ENCODE peak calls at places on chromosomes 5 and 9, in six cellular contexts. W is spleen, X is breast epithelium, I is stomach, U is sigmoid colon, O is transverse colon. L is an unnamed sample.
A peak's percentile ranks its signal among the peaks of the same experiment; 100 is the strongest.

GRCh38 chr9:92963831-92964606 is 16.7 kb downstream of the FGD3 start:
- DNase-seq in I (peak; percentile 49), U (no peak), W (peak; percentile 94), O (peak; percentile 59), X (no peak), L (peak; percentile 92)

GRCh38 chr5:96195053-96195452 is 233.4 kb upstream of the ELL2 start:
- DNase-seq in U (no peak), X (no peak), I (no peak), O (no peak), W (no peak), L (no peak)

GRCh38 chr5:65482727-65483473 is 1.2 kb upstream of the ADAMTS6 start:
- DNase-seq in X (no peak), I (no peak), W (no peak), U (no peak), O (no peak), L (no peak)

GRCh38 chr5:1881273-1881586 is 1.5 kb downstream of the IRX4 start:
- DNase-seq in I (no peak), U (no peak), X (no peak), O (no peak), W (no peak), L (peak; percentile 20)

GRCh38 chr9:91519520-91520270 is 96.1 kb upstream of the NFIL3 start:
- DNase-seq in I (no peak), X (no peak), O (no peak), U (no peak), W (no peak), L (no peak)

GRCh38 chr5:95835682-95836405 is 13.3 kb upstream of the GLRX start:
- DNase-seq in I (no peak), W (peak; percentile 81), O (no peak), U (no peak), X (no peak), L (no peak)

GRCh38 chr5:9869616-9870288 is 239.6 kb upstream of the TAS2R1 start:
- DNase-seq in W (no peak), I (no peak), U (no peak), X (no peak), O (no peak), L (no peak)

GRCh38 chr9:76646249-76646648 is 118.0 kb upstream of the PCA3 start:
- DNase-seq in X (no peak), U (no peak), I (no peak), O (peak; percentile 62), W (no peak), L (no peak)

GRCh38 chr5:145166173-145166572 is 669.0 kb downstream of the PRELID2 start:
- DNase-seq in X (no peak), U (no peak), W (no peak), I (no peak), O (no peak), L (no peak)

GRCh38 chr5:126377444-126377843 is 45.8 kb upstream of the GRAMD2B start:
- DNase-seq in X (no peak), O (no peak), W (no peak), I (no peak), U (no peak), L (no peak)

GRCh38 chr5:84549054-84549453 is 164.4 kb upstream of the EDIL3 start:
- DNase-seq in W (no peak), O (no peak), X (no peak), I (no peak), U (no peak), L (no peak)

DNA sequence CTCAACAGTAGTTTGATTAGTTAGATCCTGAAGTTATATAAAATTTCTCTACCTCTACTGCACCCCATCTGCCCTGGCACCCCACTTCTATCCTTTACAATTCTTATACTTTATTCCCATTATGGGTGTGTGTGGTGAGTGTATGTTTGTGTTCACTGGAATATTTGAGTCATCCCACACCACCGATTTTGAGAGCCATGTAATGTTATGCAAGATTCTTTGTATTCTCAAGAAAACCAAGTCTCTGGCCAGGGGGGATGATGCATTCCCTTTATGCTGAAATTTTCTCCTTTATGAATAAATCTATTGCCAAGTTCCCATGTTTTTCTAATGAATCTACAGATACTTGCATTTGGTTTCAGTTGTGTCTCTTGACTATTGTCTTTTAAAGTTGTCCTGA is 266.8 kb downstream of the ARHGEF28 start:
- DNase-seq in W (no peak), I (no peak), U (no peak), O (no peak), X (no peak), L (peak; percentile 27)
- H3K27ac ChIP-seq in W (no peak overlapping the region), I (no peak overlapping the region), U (no peak overlapping the region), O (no peak overlapping the region), X (no peak overlapping the region), L (no peak overlapping the region)

GRCh38 chr5:77970891-77971290 is 194.8 kb upstream of the TBCA start:
- DNase-seq in I (no peak), X (no peak), O (no peak), W (no peak), U (no peak), L (no peak)

GRCh38 chr5:77972545-77973252 is 196.6 kb upstream of the TBCA start:
- DNase-seq in O (no peak), W (peak; percentile 80), U (no peak), X (no peak), I (no peak), L (no peak)

GRCh38 chr5:77973253-77973609 is 197.1 kb upstream of the TBCA start:
- DNase-seq in I (no peak), U (no peak), X (no peak), O (no peak), W (no peak), L (no peak)

GRCh38 chr5:77974576-77974975 is 198.4 kb upstream of the TBCA start:
- DNase-seq in X (no peak), W (no peak), U (no peak), I (no peak), O (no peak), L (no peak)

DNA sequence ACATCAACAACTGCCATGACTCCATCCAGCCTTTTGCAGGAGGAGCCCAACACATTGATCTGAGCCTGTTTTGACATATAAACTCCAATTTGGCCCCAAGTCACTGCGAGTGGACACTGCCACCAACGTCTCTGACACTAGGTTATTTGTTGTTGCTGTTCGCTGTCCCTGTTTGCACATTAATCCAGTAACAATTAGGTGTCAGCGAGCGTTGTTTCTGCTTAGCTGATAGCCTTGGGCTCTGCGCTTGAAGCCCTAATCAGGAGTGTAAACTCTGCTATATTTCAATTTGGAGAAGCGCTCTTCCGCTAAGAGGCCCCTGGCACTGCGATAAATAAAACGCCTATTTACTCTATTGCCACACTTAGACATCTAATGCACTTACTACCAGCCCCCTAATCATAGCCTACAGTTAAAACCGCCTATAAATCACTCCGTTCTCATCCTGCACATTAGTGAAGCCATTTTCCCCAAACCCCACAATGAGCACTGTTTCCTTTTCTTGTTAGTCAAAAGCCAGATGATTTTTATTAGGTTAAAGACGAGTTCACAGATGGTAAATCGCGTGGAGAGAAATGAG is 195.9 kb upstream of the TBCA start:
- DNase-seq in U (no peak), W (no peak), X (no peak), O (no peak), I (no peak), L (no peak)
- H3K27me3 ChIP-seq in U (peaks cover 71% of the 10 kb centered on the region), W (peaks cover 35% of the 10 kb centered on the region), X (no peaks in the 10 kb centered on the region), O (peaks cover 82% of the 10 kb centered on the region), I (peaks cover 68% of the 10 kb centered on the region), L (peaks cover 3% of the 10 kb centered on the region)

GRCh38 chr9:72364679-72365524 is at the start of gene ZFAND5:
- DNase-seq in I (peak; percentile 99), W (peak; percentile 99), O (peak; percentile 98), X (peak; percentile 99), U (peak; percentile 100), L (peak; percentile 90)
- TF ChIP-seq POLR2AphosphoS5 in I (peak; percentile 100), W (peak; percentile 100), O (peak; percentile 100), X (peak; percentile 100), U (peak; percentile 100), L (peak; percentile 96)

GRCh38 chr5:33317271-33317670 is 123.5 kb upstream of the TARS1 start:
- DNase-seq in X (no peak), W (no peak), I (no peak), O (no peak), U (no peak), L (peak; percentile 5)
- H3K27ac ChIP-seq in X (no peak overlapping the region), W (no peak overlapping the region), I (no peak overlapping the region), O (no peak overlapping the region), U (peak overlapping the region; percentile 77), L (no peak overlapping the region)

DNA sequence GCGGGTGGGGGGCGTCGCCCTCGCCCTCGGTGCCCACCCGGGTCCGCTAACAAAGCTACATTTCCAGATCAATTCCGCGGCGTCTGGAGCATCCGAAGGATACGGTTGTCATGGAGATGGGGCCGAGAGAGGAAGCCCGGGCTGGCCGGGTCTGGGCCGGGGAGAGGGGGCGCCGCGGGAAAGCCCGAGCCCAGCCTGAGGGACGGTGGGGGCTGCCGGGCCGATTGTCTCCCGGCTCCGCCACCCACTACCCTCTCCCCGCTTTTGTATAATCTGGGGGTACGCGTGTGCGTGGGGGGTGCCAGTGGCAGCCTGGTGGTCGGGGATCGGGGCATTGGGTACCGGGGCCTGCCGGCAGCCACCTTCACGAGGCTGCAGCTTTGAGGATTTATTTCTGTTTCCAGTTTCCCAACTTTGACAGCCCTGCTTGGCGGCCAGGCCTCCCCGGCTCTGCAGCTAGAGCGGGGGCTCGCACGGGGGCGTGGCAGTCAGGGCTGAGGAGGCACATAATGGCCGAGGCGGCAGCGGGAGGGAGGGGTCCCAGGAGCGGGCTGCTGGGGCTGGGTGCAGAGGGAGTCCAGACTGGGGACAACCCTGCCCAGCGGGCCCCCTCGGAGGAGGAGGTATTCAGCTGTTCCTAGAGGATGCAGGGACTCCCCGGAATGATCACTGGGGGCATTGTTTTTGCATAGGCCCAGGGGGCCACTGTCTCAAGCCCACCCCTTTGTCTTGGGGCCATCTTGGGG is 626 bp downstream of the PSD2 start:
- DNase-seq in O (no peak), I (no peak), U (no peak), X (no peak), W (no peak), L (no peak)
- H3K27me3 ChIP-seq in O (peaks cover 82% of the 10 kb centered on the region), I (peaks cover 79% of the 10 kb centered on the region), U (peaks cover 59% of the 10 kb centered on the region), X (peaks cover 18% of the 10 kb centered on the region), W (peaks cover 39% of the 10 kb centered on the region), L (peaks cover 2% of the 10 kb centered on the region)

GRCh38 chr9:96565684-96566360 is 53.8 kb downstream of the CDC14B start:
- DNase-seq in O (peak; percentile 13), W (no peak), X (no peak), I (no peak), U (no peak), L (no peak)

GRCh38 chr9:96567203-96567700 is 52.4 kb downstream of the CDC14B start:
- DNase-seq in X (no peak), O (no peak), W (peak; percentile 87), I (no peak), U (no peak), L (no peak)

GRCh38 chr9:96564217-96564616 is 55.4 kb downstream of the CDC14B start:
- DNase-seq in U (no peak), O (no peak), X (no peak), W (no peak), I (no peak), L (no peak)

DNA sequence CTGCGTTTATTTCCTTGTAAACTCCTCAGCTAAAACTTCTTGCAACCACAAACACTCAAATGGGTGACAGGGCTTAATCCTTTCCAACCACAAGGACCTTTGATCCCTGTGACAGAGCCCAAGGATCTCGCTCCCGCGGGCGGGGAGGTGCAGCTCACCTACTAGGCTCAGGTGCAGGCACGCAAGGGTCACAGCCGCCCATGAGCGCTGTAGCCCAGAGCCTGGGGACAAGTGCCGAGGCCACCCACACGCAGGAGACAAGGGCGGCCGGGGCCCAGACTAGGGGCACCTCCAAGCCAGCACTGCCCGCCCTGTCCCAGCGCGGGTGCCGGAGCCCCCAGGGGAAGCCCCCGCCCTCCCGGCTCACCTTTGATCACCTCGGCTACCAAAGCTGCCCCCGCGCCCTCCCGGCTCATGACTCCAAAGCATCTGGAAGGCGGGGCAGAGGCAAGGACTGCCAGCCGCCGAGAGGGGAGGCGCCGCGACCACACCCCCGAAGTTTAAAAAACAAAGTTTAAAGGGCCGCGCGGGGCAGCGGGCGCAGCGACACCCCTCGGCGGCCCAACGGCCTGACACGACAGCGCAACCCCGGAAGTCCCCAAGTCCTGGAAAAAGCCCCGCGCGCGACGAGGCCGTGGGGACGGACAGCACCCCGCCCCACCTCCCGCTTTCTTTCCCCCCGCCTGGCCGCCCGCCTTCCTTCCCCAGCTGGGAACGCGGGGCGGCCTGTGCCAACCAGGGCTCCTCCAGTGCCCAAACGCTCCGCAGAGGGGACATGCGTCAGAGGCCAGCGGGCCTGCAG is 53.0 kb downstream of the CDC14B start:
- DNase-seq in X (peak; percentile 43), U (peak; percentile 88), I (peak; percentile 85), O (peak; percentile 90), W (peak; percentile 95), L (peak; percentile 47)
- TF ChIP-seq POLR2AphosphoS5 in X (no peak), U (peak; percentile 58), I (peak; percentile 42), O (peak; percentile 13), W (peak; percentile 88), L (no peak)